ENCODE peak calls at places on chromosome 5, in five cellular contexts. N, Y, C, K and R are unnamed samples.

GRCh38 chr5:54753034-54753433 is 232.4 kb downstream of the ESM1 start:
- DNase-seq in N (no peak), K (no peak), C (no peak), Y (no peak), R (no peak)

GRCh38 chr5:10885026-10885425 is 124.0 kb upstream of the DAP start:
- DNase-seq in N (no peak), Y (no peak), K (no peak), C (no peak), R (no peak)

GRCh38 chr5:180868960-180869359 is 7.9 kb upstream of the ZFP62 start:
- DNase-seq in Y (peak; percentile 90), N (peak; percentile 84), C (peak; percentile 95), K (peak; percentile 66), R (peak; percentile 80)

GRCh38 chr5:166382031-166382430 is 1909.4 kb upstream of the WWC1 start:
- DNase-seq in N (no peak), C (peak; percentile 85), K (no peak), Y (peak; percentile 9), R (no peak)

GRCh38 chr5:87674235-87674634 is 261.5 kb upstream of the CCNH start:
- DNase-seq in K (no peak), C (no peak), Y (no peak), N (no peak), R (no peak)

GRCh38 chr5:167840736-167841135 is 450.7 kb upstream of the WWC1 start:
- DNase-seq in N (no peak), C (no peak), Y (no peak), K (no peak), R (no peak)

GRCh38 chr5:129377504-129377903 is 82.6 kb upstream of the ADAMTS19 start:
- DNase-seq in C (no peak), K (no peak), N (no peak), Y (no peak), R (no peak)

GRCh38 chr5:74946471-74946870 is 80.3 kb upstream of the FAM169A start:
- DNase-seq in K (peak; percentile 91), N (no peak), C (no peak), Y (no peak), R (no peak)

GRCh38 chr5:149526855-149527590 is 24.2 kb downstream of the CSNK1A1 start:
- DNase-seq in C (no peak), N (no peak), K (no peak), Y (no peak), R (no peak)

GRCh38 chr5:135309391-135310327 is 89.4 kb downstream of the MACROH2A1 start:
- DNase-seq in Y (no peak), N (no peak), K (no peak), C (no peak), R (no peak)

GRCh38 chr5:16669776-16670175 is 53.0 kb upstream of the RETREG1 start:
- DNase-seq in C (no peak), K (no peak), N (no peak), Y (no peak), R (no peak)

GRCh38 chr5:71830626-71831539 is 111.8 kb downstream of the CARTPT start:
- DNase-seq in N (peak; percentile 83), K (no peak), C (peak; percentile 32), Y (no peak), R (peak; percentile 81)

GRCh38 chr5:123754167-123754840 is 242.3 kb downstream of the CSNK1G3 start:
- DNase-seq in Y (no peak), N (no peak), K (no peak), C (no peak), R (no peak)

GRCh38 chr5:139517683-139518564 is 35.4 kb upstream of the STING1 start:
- DNase-seq in N (peak; percentile 96), K (peak; percentile 80), Y (peak; percentile 96), C (peak; percentile 95), R (peak; percentile 100)

GRCh38 chr5:169300468-169301385 is at the start of gene SLIT3:
- DNase-seq in K (no peak), Y (peak; percentile 93), N (peak; percentile 78), C (peak; percentile 89), R (peak; percentile 78)

GRCh38 chr5:79771387-79771786 is 81.8 kb downstream of the CMYA5 start:
- DNase-seq in Y (no peak), N (no peak), C (no peak), K (no peak), R (no peak)

GRCh38 chr5:159415301-159415937 is 85.1 kb upstream of the IL12B start:
- DNase-seq in K (no peak), C (no peak), Y (no peak), N (no peak), R (no peak)

GRCh38 chr5:55897905-55898304 is 46.7 kb downstream of the IL31RA start:
- DNase-seq in N (peak; percentile 77), K (peak; percentile 13), Y (no peak), C (no peak), R (peak; percentile 40)

GRCh38 chr5:150762216-150762615 is 3.4 kb upstream of the DCTN4 start:
- DNase-seq in C (no peak), N (peak; percentile 46), Y (no peak), K (no peak), R (no peak)

GRCh38 chr5:53501054-53501453 is 20.6 kb downstream of the FST start:
- DNase-seq in N (no peak), C (no peak), K (no peak), Y (peak; percentile 23), R (no peak)

GRCh38 chr5:99449786-99450185 is 521.0 kb upstream of the CHD1 start:
- DNase-seq in Y (no peak), K (no peak), N (no peak), C (no peak), R (no peak)

GRCh38 chr5:134813827-134814226 is 31.9 kb upstream of the C5orf24 start:
- DNase-seq in K (no peak), Y (no peak), N (no peak), C (no peak), R (no peak)

GRCh38 chr5:149062371-149063016 is 368 bp downstream of the SH3TC2 start:
- DNase-seq in Y (no peak), C (no peak), N (no peak), K (peak; percentile 34), R (peak; percentile 35)

GRCh38 chr5:1681955-1682354 is 117.7 kb downstream of the MRPL36 start:
- DNase-seq in C (no peak), N (no peak), Y (no peak), K (no peak), R (no peak)
- H3K27me3 ChIP-seq in C (no peaks in the 10 kb centered on the region), N (no peaks in the 10 kb centered on the region), Y (no peaks in the 10 kb centered on the region), K (peaks cover 13% of the 10 kb centered on the region), R (peaks cover 4% of the 10 kb centered on the region)

DNA sequence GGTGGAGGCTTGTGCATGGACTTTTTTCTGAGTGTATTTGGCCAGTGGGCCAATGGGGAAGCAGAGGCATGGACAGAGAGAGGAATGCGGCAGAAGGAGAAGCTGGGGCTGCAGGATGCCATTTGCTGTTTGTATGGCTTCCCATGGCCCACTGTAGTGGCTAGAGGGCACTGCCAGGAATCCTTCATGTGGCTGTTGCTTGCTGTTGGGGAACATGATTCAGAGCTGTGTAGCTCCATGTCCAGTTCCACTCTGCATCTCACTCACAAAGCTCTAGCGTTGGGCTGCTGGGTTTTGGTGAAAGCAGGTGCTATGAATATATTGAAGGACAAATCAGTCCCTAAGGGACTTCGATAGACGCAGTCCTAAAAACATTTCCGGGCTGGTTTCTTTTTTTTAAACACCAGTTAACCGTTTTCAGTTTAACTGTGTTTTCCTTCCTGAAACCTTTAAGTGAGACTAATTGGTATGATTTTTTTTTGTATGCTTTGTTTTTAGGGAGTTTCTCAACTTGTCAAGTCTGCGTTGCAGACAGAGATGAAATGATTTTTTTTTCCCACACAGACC is 51.3 kb downstream of the SLC22A5 start:
- DNase-seq in C (no peak), N (no peak), Y (no peak), K (no peak), R (peak; percentile 56)
- H3K4me3 ChIP-seq in C (no peak overlapping the region), N (no peak overlapping the region), Y (no peak overlapping the region), K (no peak overlapping the region), R (no peak overlapping the region)

GRCh38 chr5:83913593-83913992 is 192.9 kb upstream of the HAPLN1 start:
- DNase-seq in K (no peak), Y (no peak), C (no peak), N (no peak), R (no peak)

GRCh38 chr5:83914199-83914598 is 193.5 kb upstream of the HAPLN1 start:
- DNase-seq in N (no peak), K (no peak), C (no peak), Y (no peak), R (no peak)

GRCh38 chr5:83911367-83911919 is 190.8 kb upstream of the HAPLN1 start:
- DNase-seq in K (no peak), C (no peak), Y (no peak), N (no peak), R (no peak)

GRCh38 chr5:83917261-83917908 is 196.7 kb upstream of the HAPLN1 start:
- DNase-seq in Y (no peak), N (no peak), K (no peak), C (no peak), R (no peak)

GRCh38 chr5:83914662-83915418 is 194.2 kb upstream of the HAPLN1 start:
- DNase-seq in Y (no peak), N (no peak), C (no peak), K (no peak), R (no peak)
- TF ChIP-seq CTCF in Y (no peak), N (no peak), C (no peak), K (no peak), R (no peak)

GRCh38 chr5:39113354-39113953 is 39.3 kb upstream of the RICTOR start:
- DNase-seq in C (no peak), K (no peak), Y (no peak), N (no peak), R (no peak)

GRCh38 chr5:39117401-39117800 is 43.2 kb upstream of the RICTOR start:
- DNase-seq in Y (no peak), C (no peak), N (no peak), K (no peak), R (no peak)

GRCh38 chr5:39116347-39116899 is 42.2 kb upstream of the RICTOR start:
- DNase-seq in N (no peak), K (no peak), Y (no peak), C (no peak), R (no peak)

GRCh38 chr5:39115644-39116346 is 41.6 kb upstream of the RICTOR start:
- DNase-seq in N (no peak), K (no peak), Y (no peak), C (no peak), R (no peak)

DNA sequence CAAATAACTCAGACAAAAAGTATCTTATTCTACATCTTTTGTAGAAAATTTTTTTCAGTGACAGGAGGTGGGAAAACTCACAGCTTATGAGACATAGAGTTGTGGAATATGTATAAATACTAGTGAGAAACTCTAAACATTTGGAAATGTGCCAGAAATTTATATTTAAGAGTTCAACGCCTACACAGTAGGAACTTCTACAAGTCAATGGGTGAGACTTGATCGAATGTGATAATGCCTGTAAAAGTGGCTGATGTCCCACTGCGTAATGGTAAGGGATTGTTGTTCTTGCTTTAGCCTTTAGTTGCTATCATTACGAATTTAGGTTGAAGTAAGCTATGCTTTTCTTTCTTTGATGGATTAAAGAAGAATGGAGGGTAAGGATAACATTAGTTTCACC is 40.0 kb upstream of the RICTOR start:
- DNase-seq in N (no peak), Y (no peak), C (no peak), K (no peak), R (no peak)
- H3K27me3 ChIP-seq in N (no peaks in the 10 kb centered on the region), Y (no peaks in the 10 kb centered on the region), C (no peaks in the 10 kb centered on the region), K (no peaks in the 10 kb centered on the region), R (no peaks in the 10 kb centered on the region)